ENCODE peak calls at places on chromosomes 11 and 22, in six cellular contexts. R is neural crest cell, E is progenitor cell of endocrine pancreas, P is A549, A is cardiac muscle cell, W is bronchial epithelial cell. G is an unnamed sample.

GRCh38 chr22:50536231-50536630 is 6.4 kb upstream of the TYMP start:
- DNase-seq in E (no peak), A (no peak), W (no peak), R (no peak), P (no peak), G (no peak)

GRCh38 chr11:43130616-43131015 is 181.2 kb upstream of the API5 start:
- DNase-seq in A (no peak), R (no peak), W (no peak), P (no peak), E (no peak), G (peak; percentile 54)

GRCh38 chr11:296206-296975 is 2.9 kb downstream of the IFITM5 start:
- DNase-seq in A (no peak), P (no peak), E (no peak), R (no peak), W (no peak), G (no peak)

GRCh38 chr11:86067230-86068137 is 1.4 kb downstream of the PICALM start:
- DNase-seq in P (no peak), R (no peak), E (no peak), W (peak; percentile 46), A (no peak), G (no peak)

GRCh38 chr22:47294222-47294532 is 531.7 kb downstream of the TBC1D22A start:
- DNase-seq in W (no peak), E (no peak), A (peak; percentile 48), R (no peak), P (no peak), G (no peak)

GRCh38 chr11:47180006-47180787 is 3.5 kb upstream of the ARFGAP2 start:
- DNase-seq in W (no peak), R (no peak), P (no peak), A (no peak), E (no peak), G (no peak)

GRCh38 chr22:27716074-27716473 is 85.5 kb downstream of the MN1 start:
- DNase-seq in E (no peak), W (no peak), P (no peak), A (no peak), R (no peak), G (no peak)

GRCh38 chr11:71461696-71462095 is 8.7 kb downstream of the NADSYN1 start:
- DNase-seq in A (no peak), E (no peak), P (no peak), R (no peak), W (no peak), G (no peak)

GRCh38 chr11:33891714-33892327 is at the start of gene LMO2:
- DNase-seq in P (no peak), E (no peak), R (no peak), W (peak; percentile 13), A (no peak), G (no peak)

GRCh38 chr22:32699686-32700085 is 101.8 kb upstream of the TIMP3 start:
- DNase-seq in E (no peak), A (no peak), R (no peak), P (no peak), W (peak; percentile 61), G (no peak)

GRCh38 chr22:48299801-48300200 is 1527.9 kb downstream of the BRD1 start:
- DNase-seq in E (no peak), W (no peak), A (no peak), P (no peak), R (no peak), G (no peak)

GRCh38 chr22:22893077-22893805 is 5.6 kb downstream of the IGLL5 start:
- DNase-seq in E (no peak), R (no peak), W (no peak), A (no peak), P (no peak), G (no peak)

GRCh38 chr11:121965330-121965729 is 150.7 kb downstream of the BLID start:
- DNase-seq in P (no peak), W (peak; percentile 89), R (no peak), E (no peak), A (peak; percentile 77), G (no peak)

GRCh38 chr11:10934293-10934850 is 76.5 kb upstream of the ZBED5 start:
- DNase-seq in P (no peak), E (no peak), W (no peak), A (no peak), R (no peak), G (peak; percentile 30)

GRCh38 chr11:88352139-88352538 is 14.6 kb upstream of the CTSC start:
- DNase-seq in W (no peak), A (peak; percentile 51), E (no peak), P (no peak), R (no peak), G (peak; percentile 27)

GRCh38 chr11:27720277-27720830 is 20.1 kb upstream of the BDNF start:
- DNase-seq in A (peak; percentile 78), R (peak; percentile 65), W (peak; percentile 29), P (peak; percentile 67), E (peak; percentile 74), G (no peak)

GRCh38 chr22:46336119-46337078 is 885 bp downstream of the TRMU start:
- DNase-seq in E (peak; percentile 27), R (no peak), A (peak; percentile 16), W (peak; percentile 26), P (no peak), G (no peak)

GRCh38 chr11:62601364-62602140 is at the start of gene MTA2:
- DNase-seq in E (peak; percentile 99), R (peak; percentile 100), W (peak; percentile 92), P (peak; percentile 87), A (peak; percentile 99), G (peak; percentile 93)

GRCh38 chr11:62601114-62601363 is 626 bp downstream of the MTA2 start:
- DNase-seq in W (no peak), A (peak; percentile 41), E (no peak), P (no peak), R (no peak), G (no peak)

GRCh38 chr11:62599909-62600308 is 1.8 kb downstream of the MTA2 start:
- DNase-seq in R (no peak), A (no peak), P (no peak), W (peak; percentile 97), E (no peak), G (no peak)

GRCh38 chr11:62600367-62601113 is 1.1 kb downstream of the MTA2 start:
- DNase-seq in W (peak; percentile 31), A (no peak), R (no peak), E (no peak), P (no peak), G (no peak)

GRCh38 chr11:62599069-62599696 is 2.5 kb downstream of the MTA2 start:
- DNase-seq in E (peak; percentile 45), P (peak; percentile 97), R (peak; percentile 75), A (peak; percentile 100), W (peak; percentile 95), G (peak; percentile 99)
- TF ChIP-seq CTCF in E (no peak), P (no peak), R (no peak), A (no peak), W (no peak), G (no peak)

GRCh38 chr22:19854778-19855503 is at the start of the genes GNB1L and RTL10:
- DNase-seq in A (peak; percentile 98), W (peak; percentile 91), R (peak; percentile 92), E (peak; percentile 94), P (peak; percentile 81), G (peak; percentile 88)
- TF ChIP-seq CTCF in A (peak; percentile 14), W (peak; percentile 40), R (peak; percentile 4), E (peak; percentile 30), P (no peak), G (peak; percentile 24)

DNA sequence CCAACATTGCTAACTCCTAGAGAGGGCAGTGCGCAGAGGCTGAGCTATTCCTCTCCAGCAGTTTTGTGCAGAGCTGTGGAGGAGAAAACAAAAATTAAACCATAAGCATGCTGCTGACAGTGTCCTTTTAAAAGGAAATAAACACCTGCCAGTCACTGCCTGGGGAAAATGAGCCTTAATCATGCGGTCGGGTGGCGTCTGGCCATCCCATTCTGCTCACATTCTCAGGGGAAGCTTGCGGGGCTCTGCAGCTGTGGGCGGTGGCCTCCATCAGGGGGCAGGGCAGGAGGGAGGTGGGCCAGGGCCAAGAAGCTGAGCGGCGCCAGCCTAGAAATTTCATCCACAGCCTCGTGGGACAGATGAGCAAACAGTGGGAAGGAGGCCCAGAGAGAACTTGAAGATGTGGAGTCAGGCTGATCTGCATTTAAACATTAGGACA is 71.0 kb upstream of the TP53I11 start:
- DNase-seq in E (no peak), P (no peak), W (no peak), R (no peak), A (peak; percentile 81), G (no peak)
- TF ChIP-seq CTCF in E (no peak), P (no peak), W (no peak), R (no peak), A (no peak), G (no peak)

GRCh38 chr11:6480299-6480914 is 724 bp downstream of the ARFIP2 start:
- DNase-seq in E (no peak), W (no peak), P (no peak), A (peak; percentile 24), R (no peak), G (no peak)
- TF ChIP-seq CTCF in E (no peak), W (no peak), P (no peak), A (no peak), R (no peak), G (no peak)

DNA sequence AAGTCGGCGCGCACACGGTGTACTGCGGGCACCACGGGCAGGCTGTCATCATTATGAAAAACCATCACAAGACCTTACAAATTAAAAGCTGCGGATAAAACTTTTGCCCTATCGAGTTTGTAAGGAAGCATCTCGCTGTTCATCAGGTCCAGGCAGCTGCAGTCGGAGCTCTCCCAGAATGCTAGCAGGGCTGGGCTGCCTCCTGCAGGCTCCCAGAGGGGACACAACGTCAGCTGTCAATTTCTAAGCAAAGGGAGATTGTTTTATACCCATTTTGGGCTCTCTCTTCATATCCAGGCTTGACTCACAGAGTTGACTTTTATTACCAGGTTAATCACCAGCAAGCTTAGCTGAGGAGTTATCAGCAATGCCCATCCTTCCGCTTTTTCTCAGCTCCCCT is 375.1 kb downstream of the OPCML start:
- DNase-seq in P (no peak), A (peak; percentile 1), E (no peak), R (peak; percentile 23), W (no peak), G (no peak)
- TF ChIP-seq CTCF in P (no peak), A (no peak), E (peak; percentile 53), R (peak; percentile 58), W (no peak), G (peak; percentile 10)

DNA sequence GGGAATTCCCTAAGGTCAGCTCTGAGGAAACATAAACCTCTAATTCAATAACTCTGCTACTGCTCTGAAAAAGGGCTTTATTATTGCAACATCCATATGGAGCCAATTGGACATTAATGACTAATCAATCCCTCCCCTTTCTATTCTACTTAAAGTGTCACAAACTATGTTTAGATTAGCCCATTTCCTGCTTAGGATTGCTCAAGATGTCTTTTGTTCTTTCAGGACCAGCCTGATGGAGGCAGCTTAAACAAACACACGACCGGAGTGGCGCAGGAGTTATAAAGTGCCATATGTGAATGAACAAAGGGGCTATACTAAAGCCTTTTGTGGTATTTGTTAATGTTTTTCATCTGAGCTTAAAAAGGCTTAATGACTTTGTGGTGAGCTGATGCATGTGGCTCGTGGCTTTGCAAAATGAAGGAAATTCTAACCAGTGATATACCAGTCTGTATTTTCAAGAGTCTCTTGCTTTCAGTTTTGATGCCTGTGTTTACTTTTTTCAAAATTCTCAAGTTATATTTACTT is 354.4 kb downstream of the SOX6 start:
- DNase-seq in R (no peak), W (peak; percentile 96), P (peak; percentile 4), A (peak; percentile 94), E (no peak), G (no peak)
- TF ChIP-seq CTCF in R (no peak), W (no peak), P (no peak), A (peak; percentile 10), E (no peak), G (peak; percentile 1)

GRCh38 chr11:1943576-1943975 is 3.6 kb upstream of the MRPL23 start:
- DNase-seq in W (no peak), A (no peak), R (peak; percentile 1), E (peak; percentile 8), P (no peak), G (no peak)
- TF ChIP-seq CTCF in W (no peak), A (no peak), R (no peak), E (no peak), P (no peak), G (no peak)